ENCODE peak calls at places on chromosomes 13 and 19, in eight cellular contexts. One of them, this sample, is unnamed.

GRCh38 chr13:94050686-94051085 is 428.8 kb downstream of the DCT start:
- DNase-seq in tibial artery: no peak
- DNase-seq in neural crest cell: no peak
- DNase-seq in CD4-positive, CD25-positive, alpha-beta regulatory T cell: no peak
- DNase-seq in suprapubic skin: no peak
- DNase-seq in cardiac muscle cell: no peak
- DNase-seq in BJ: no peak
- DNase-seq in T-helper 2 cell: no peak
- DNase-seq in this sample: no peak

GRCh38 chr13:40306817-40307216 is 359.6 kb downstream of the FOXO1 start:
- DNase-seq in tibial artery: no peak
- DNase-seq in neural crest cell: no peak
- DNase-seq in CD4-positive, CD25-positive, alpha-beta regulatory T cell: no peak
- DNase-seq in suprapubic skin: no peak
- DNase-seq in cardiac muscle cell: no peak
- DNase-seq in BJ: no peak
- DNase-seq in T-helper 2 cell: no peak
- DNase-seq in this sample: no peak

GRCh38 chr19:4929186-4929585 is 19.9 kb downstream of the UHRF1 start:
- DNase-seq in tibial artery: no peak
- DNase-seq in neural crest cell: no peak
- DNase-seq in CD4-positive, CD25-positive, alpha-beta regulatory T cell: no peak
- DNase-seq in suprapubic skin: no peak
- DNase-seq in cardiac muscle cell: peak
- DNase-seq in BJ: no peak
- DNase-seq in T-helper 2 cell: no peak
- DNase-seq in this sample: no peak

GRCh38 chr13:114097893-114098688 is 34.3 kb downstream of the RASA3 start:
- DNase-seq in tibial artery: peak
- DNase-seq in neural crest cell: no peak
- DNase-seq in CD4-positive, CD25-positive, alpha-beta regulatory T cell: no peak
- DNase-seq in suprapubic skin: peak
- DNase-seq in cardiac muscle cell: no peak
- DNase-seq in BJ: no peak
- DNase-seq in T-helper 2 cell: no peak
- DNase-seq in this sample: no peak

GRCh38 chr13:112450118-112450517 is 74.0 kb downstream of the SPACA7 start:
- DNase-seq in tibial artery: peak
- DNase-seq in neural crest cell: no peak
- DNase-seq in CD4-positive, CD25-positive, alpha-beta regulatory T cell: no peak
- DNase-seq in suprapubic skin: no peak
- DNase-seq in cardiac muscle cell: no peak
- DNase-seq in BJ: no peak
- DNase-seq in T-helper 2 cell: no peak
- DNase-seq in this sample: no peak

GRCh38 chr19:18021121-18021755 is 13.3 kb downstream of the ARRDC2 start:
- DNase-seq in tibial artery: peak
- DNase-seq in neural crest cell: no peak
- DNase-seq in CD4-positive, CD25-positive, alpha-beta regulatory T cell: peak
- DNase-seq in suprapubic skin: peak
- DNase-seq in cardiac muscle cell: peak
- DNase-seq in BJ: peak
- DNase-seq in T-helper 2 cell: peak
- DNase-seq in this sample: no peak

GRCh38 chr19:39918183-39918651 is 16.2 kb downstream of the FCGBP start:
- DNase-seq in tibial artery: peak
- DNase-seq in neural crest cell: no peak
- DNase-seq in CD4-positive, CD25-positive, alpha-beta regulatory T cell: no peak
- DNase-seq in suprapubic skin: no peak
- DNase-seq in cardiac muscle cell: no peak
- DNase-seq in BJ: no peak
- DNase-seq in T-helper 2 cell: no peak
- DNase-seq in this sample: no peak

GRCh38 chr19:14072535-14073231 is at the start of gene MISP3:
- DNase-seq in tibial artery: peak
- DNase-seq in neural crest cell: no peak
- DNase-seq in CD4-positive, CD25-positive, alpha-beta regulatory T cell: peak
- DNase-seq in suprapubic skin: no peak
- DNase-seq in cardiac muscle cell: no peak
- DNase-seq in BJ: no peak
- DNase-seq in T-helper 2 cell: no peak
- DNase-seq in this sample: peak